ENCODE peak calls at places on chromosomes 6 and 20, in six cellular contexts. One of them, this sample, is unnamed.

GRCh38 chr6:110661426-110661825 is 153.8 kb downstream of the CDK19 start:
- DNase-seq in AG20443: no peak
- DNase-seq in PC-3: peak
- DNase-seq in ACHN: no peak
- DNase-seq in NT2/D1: no peak
- DNase-seq in skeletal muscle cell: no peak
- DNase-seq in this sample: no peak

GRCh38 chr6:31775184-31775583 is 1.9 kb downstream of the VWA7 start:
- DNase-seq in NT2/D1: no peak
- DNase-seq in AG20443: no peak
- DNase-seq in ACHN: no peak
- DNase-seq in PC-3: peak
- DNase-seq in skeletal muscle cell: no peak
- DNase-seq in this sample: no peak

GRCh38 chr6:122399348-122400120 is at the start of gene HSF2:
- DNase-seq in ACHN: peak
- DNase-seq in PC-3: peak
- DNase-seq in AG20443: peak
- DNase-seq in skeletal muscle cell: peak
- DNase-seq in NT2/D1: peak
- DNase-seq in this sample: peak

GRCh38 chr6:108556864-108557493 is 3.7 kb upstream of the FOXO3 start:
- DNase-seq in AG20443: no peak
- DNase-seq in skeletal muscle cell: no peak
- DNase-seq in PC-3: peak
- DNase-seq in NT2/D1: no peak
- DNase-seq in ACHN: no peak
- DNase-seq in this sample: no peak

GRCh38 chr6:2038096-2038495 is 207.3 kb downstream of the GMDS start:
- DNase-seq in NT2/D1: no peak
- DNase-seq in PC-3: no peak
- DNase-seq in AG20443: no peak
- DNase-seq in skeletal muscle cell: no peak
- DNase-seq in ACHN: no peak
- DNase-seq in this sample: no peak

GRCh38 chr20:3045042-3045815 is 623 bp upstream of the MRPS26 start:
- DNase-seq in NT2/D1: no peak
- DNase-seq in PC-3: peak
- DNase-seq in ACHN: no peak
- DNase-seq in skeletal muscle cell: peak
- DNase-seq in AG20443: peak
- DNase-seq in this sample: peak

GRCh38 chr6:836276-836853 is 143.4 kb upstream of the EXOC2 start:
- DNase-seq in PC-3: peak
- DNase-seq in skeletal muscle cell: no peak
- DNase-seq in AG20443: no peak
- DNase-seq in ACHN: peak
- DNase-seq in NT2/D1: no peak
- DNase-seq in this sample: no peak

GRCh38 chr6:105320766-105321165 is 82.1 kb downstream of the PREP start:
- DNase-seq in ACHN: no peak
- DNase-seq in NT2/D1: no peak
- DNase-seq in skeletal muscle cell: no peak
- DNase-seq in PC-3: no peak
- DNase-seq in AG20443: no peak
- DNase-seq in this sample: no peak

GRCh38 chr6:149483849-149484635 is 772 bp downstream of the ZC3H12D start:
- DNase-seq in NT2/D1: no peak
- DNase-seq in ACHN: no peak
- DNase-seq in skeletal muscle cell: no peak
- DNase-seq in PC-3: no peak
- DNase-seq in AG20443: no peak
- DNase-seq in this sample: no peak

GRCh38 chr6:15716889-15717288 is 54.1 kb upstream of the DTNBP1 start:
- DNase-seq in AG20443: no peak
- DNase-seq in ACHN: no peak
- DNase-seq in PC-3: no peak
- DNase-seq in skeletal muscle cell: no peak
- DNase-seq in NT2/D1: no peak
- DNase-seq in this sample: no peak

GRCh38 chr6:104597541-104598050 is 262.1 kb downstream of the HACE1 start:
- DNase-seq in NT2/D1: no peak
- DNase-seq in AG20443: peak
- DNase-seq in skeletal muscle cell: peak
- DNase-seq in ACHN: no peak
- DNase-seq in PC-3: peak
- DNase-seq in this sample: no peak

GRCh38 chr6:54719633-54720032 is 126.9 kb upstream of the FAM83B start:
- DNase-seq in ACHN: no peak
- DNase-seq in AG20443: no peak
- DNase-seq in skeletal muscle cell: no peak
- DNase-seq in PC-3: no peak
- DNase-seq in NT2/D1: no peak
- DNase-seq in this sample: no peak

GRCh38 chr6:16762547-16763477 is 1.6 kb upstream of the ATXN1 start:
- DNase-seq in skeletal muscle cell: peak
- DNase-seq in ACHN: peak
- DNase-seq in NT2/D1: no peak
- DNase-seq in AG20443: peak
- DNase-seq in PC-3: peak
- DNase-seq in this sample: peak

GRCh38 chr6:115667478-115667996 is 393.2 kb downstream of the FRK start:
- DNase-seq in ACHN: no peak
- DNase-seq in AG20443: no peak
- DNase-seq in NT2/D1: no peak
- DNase-seq in skeletal muscle cell: no peak
- DNase-seq in PC-3: no peak
- DNase-seq in this sample: no peak

GRCh38 chr6:139926711-139927110 is 552.3 kb upstream of the CITED2 start:
- DNase-seq in ACHN: no peak
- DNase-seq in skeletal muscle cell: peak
- DNase-seq in PC-3: no peak
- DNase-seq in AG20443: no peak
- DNase-seq in NT2/D1: no peak
- DNase-seq in this sample: no peak

GRCh38 chr6:106039836-106040592 is 46.1 kb upstream of the PRDM1 start:
- DNase-seq in skeletal muscle cell: no peak
- DNase-seq in PC-3: no peak
- DNase-seq in NT2/D1: no peak
- DNase-seq in ACHN: no peak
- DNase-seq in AG20443: no peak
- DNase-seq in this sample: no peak

GRCh38 chr20:16135630-16136029 is 437.6 kb downstream of the KIF16B start:
- DNase-seq in AG20443: no peak
- DNase-seq in NT2/D1: no peak
- DNase-seq in ACHN: no peak
- DNase-seq in PC-3: no peak
- DNase-seq in skeletal muscle cell: no peak
- DNase-seq in this sample: no peak

GRCh38 chr6:3825851-3826581 is 23.2 kb upstream of the FAM50B start:
- DNase-seq in skeletal muscle cell: peak
- DNase-seq in PC-3: peak
- DNase-seq in AG20443: peak
- DNase-seq in NT2/D1: no peak
- DNase-seq in ACHN: peak
- DNase-seq in this sample: peak

GRCh38 chr20:57008217-57008616 is 258.2 kb downstream of the BMP7 start:
- DNase-seq in AG20443: no peak
- DNase-seq in PC-3: peak
- DNase-seq in skeletal muscle cell: no peak
- DNase-seq in ACHN: peak
- DNase-seq in NT2/D1: no peak
- DNase-seq in this sample: peak

GRCh38 chr20:36311141-36311853 is 5.2 kb downstream of the DLGAP4 start:
- DNase-seq in ACHN: no peak
- DNase-seq in PC-3: no peak
- DNase-seq in NT2/D1: no peak
- DNase-seq in skeletal muscle cell: no peak
- DNase-seq in AG20443: peak
- DNase-seq in this sample: no peak

GRCh38 chr6:114581293-114581692 is 238.5 kb upstream of the HS3ST5 start:
- DNase-seq in NT2/D1: no peak
- DNase-seq in skeletal muscle cell: no peak
- DNase-seq in PC-3: peak
- DNase-seq in AG20443: no peak
- DNase-seq in ACHN: no peak
- DNase-seq in this sample: no peak

GRCh38 chr20:10047427-10047826 is 12.6 kb downstream of the ANKEF1 start:
- DNase-seq in PC-3: peak
- DNase-seq in ACHN: peak
- DNase-seq in AG20443: peak
- DNase-seq in NT2/D1: peak
- DNase-seq in skeletal muscle cell: no peak
- DNase-seq in this sample: no peak

GRCh38 chr6:39887692-39888450 is 46.4 kb downstream of the MOCS1 start:
- DNase-seq in ACHN: peak
- DNase-seq in AG20443: peak
- DNase-seq in PC-3: peak
- DNase-seq in NT2/D1: no peak
- DNase-seq in skeletal muscle cell: peak
- DNase-seq in this sample: peak

GRCh38 chr6:9103876-9104521 is 668.7 kb upstream of the SLC35B3 start:
- DNase-seq in PC-3: no peak
- DNase-seq in AG20443: no peak
- DNase-seq in ACHN: no peak
- DNase-seq in skeletal muscle cell: no peak
- DNase-seq in NT2/D1: no peak
- DNase-seq in this sample: no peak

GRCh38 chr6:32839356-32839755 is 817 bp upstream of the TAP2 start:
- DNase-seq in NT2/D1: no peak
- DNase-seq in AG20443: no peak
- DNase-seq in skeletal muscle cell: no peak
- DNase-seq in ACHN: no peak
- DNase-seq in PC-3: no peak
- DNase-seq in this sample: no peak